ENCODE peak calls at places on chromosome 3, in six cellular contexts. R is PC-3, F is trophoblast cell, Y is PC-9, X is HepG2, U is GM23248. B is an unnamed sample.

GRCh38 chr3:7721869-7722268 is 779.8 kb upstream of the LMCD1 start:
- DNase-seq in F (no peak), R (no peak), U (no peak), X (no peak), Y (no peak), B (no peak)

GRCh38 chr3:50226888-50227389 is 9.1 kb upstream of the GNAI2 start:
- DNase-seq in U (peak; percentile 78), Y (peak; percentile 52), R (peak; percentile 60), X (no peak), F (no peak), B (no peak)

GRCh38 chr3:55526332-55527030 is 39.4 kb upstream of the WNT5A start:
- DNase-seq in R (peak; percentile 70), U (no peak), F (no peak), X (peak; percentile 33), Y (no peak), B (no peak)

GRCh38 chr3:186953011-186953487 is 22.7 kb downstream of the ST6GAL1 start:
- DNase-seq in F (peak; percentile 28), Y (no peak), U (peak; percentile 44), R (peak; percentile 46), X (no peak), B (no peak)

GRCh38 chr3:39104961-39105686 is 2.3 kb downstream of the GORASP1 start:
- DNase-seq in Y (no peak), F (no peak), U (peak; percentile 14), R (peak; percentile 32), X (no peak), B (no peak)

GRCh38 chr3:48398701-48399386 is 26.8 kb downstream of the FBXW12 start:
- DNase-seq in R (no peak), X (no peak), F (no peak), Y (no peak), U (no peak), B (no peak)

GRCh38 chr3:12886736-12887135 is 45.4 kb upstream of the RPL32 start:
- DNase-seq in U (no peak), F (no peak), Y (no peak), R (no peak), X (no peak), B (no peak)

GRCh38 chr3:45426161-45426560 is 37.8 kb downstream of the LARS2 start:
- DNase-seq in U (no peak), X (no peak), R (no peak), Y (peak; percentile 4), F (no peak), B (peak; percentile 88)

GRCh38 chr3:13217736-13218540 is 144.7 kb upstream of the IQSEC1 start:
- DNase-seq in U (peak; percentile 31), Y (peak; percentile 84), F (peak; percentile 88), R (peak; percentile 97), X (peak; percentile 50), B (no peak)

GRCh38 chr3:117719316-117719926 is 1009.8 kb downstream of the TUSC7 start:
- DNase-seq in R (peak; percentile 47), Y (no peak), U (peak; percentile 58), X (peak; percentile 8), F (no peak), B (peak; percentile 63)

GRCh38 chr3:150240891-150241290 is 167.2 kb upstream of the TSC22D2 start:
- DNase-seq in X (no peak), R (no peak), F (no peak), Y (no peak), U (no peak), B (peak; percentile 52)

GRCh38 chr3:123760817-123761216 is 123.3 kb downstream of the MYLK start:
- DNase-seq in Y (no peak), U (no peak), F (no peak), R (no peak), X (no peak), B (no peak)

GRCh38 chr3:123762805-123763204 is 121.3 kb downstream of the MYLK start:
- DNase-seq in U (no peak), F (no peak), R (no peak), Y (no peak), X (no peak), B (no peak)

GRCh38 chr3:123757281-123757940 is 126.7 kb downstream of the MYLK start:
- DNase-seq in R (no peak), F (no peak), U (peak; percentile 36), Y (peak; percentile 27), X (no peak), B (no peak)

GRCh38 chr3:123758081-123758564 is 126.0 kb downstream of the MYLK start:
- DNase-seq in X (peak; percentile 89), Y (no peak), F (no peak), U (peak; percentile 88), R (peak; percentile 86), B (no peak)

GRCh38 chr3:123759311-123759710 is 124.8 kb downstream of the MYLK start:
- DNase-seq in X (no peak), R (no peak), Y (no peak), F (no peak), U (peak; percentile 37), B (no peak)
- H3K79me2 ChIP-seq in X (peaks cover 19% of the 10 kb centered on the region), R (no peaks in the 10 kb centered on the region), Y (no peaks in the 10 kb centered on the region), F (no peaks in the 10 kb centered on the region), U (peaks cover 19% of the 10 kb centered on the region), B (no peaks in the 10 kb centered on the region)

DNA sequence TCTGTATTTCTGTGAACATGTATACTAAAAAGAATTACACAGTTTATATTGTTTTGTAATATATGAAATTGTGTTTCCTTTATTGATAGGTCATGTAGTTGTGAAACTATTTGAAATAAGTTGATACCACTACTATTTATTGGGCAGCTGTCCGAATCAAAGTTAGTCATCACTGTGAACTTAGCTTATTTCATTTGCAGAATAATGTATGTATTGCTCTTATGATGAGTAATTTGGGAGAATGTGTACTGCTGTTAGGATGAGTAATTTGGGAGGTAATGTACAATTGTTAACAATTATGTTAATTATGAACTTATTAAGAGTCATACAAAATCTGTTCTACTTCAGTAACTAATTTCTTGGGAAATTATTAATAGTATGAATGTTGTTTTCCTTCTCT is 22.2 kb downstream of the FXR1 start:
- DNase-seq in R (peak; percentile 38), Y (no peak), X (no peak), F (no peak), U (peak; percentile 32), B (no peak)
- H3K79me2 ChIP-seq in R (peaks cover 94% of the 10 kb centered on the region), Y (peaks cover 95% of the 10 kb centered on the region), X (peaks cover 98% of the 10 kb centered on the region), F (peaks cover 14% of the 10 kb centered on the region), U (peaks cover 100% of the 10 kb centered on the region), B (peaks cover 100% of the 10 kb centered on the region)

DNA sequence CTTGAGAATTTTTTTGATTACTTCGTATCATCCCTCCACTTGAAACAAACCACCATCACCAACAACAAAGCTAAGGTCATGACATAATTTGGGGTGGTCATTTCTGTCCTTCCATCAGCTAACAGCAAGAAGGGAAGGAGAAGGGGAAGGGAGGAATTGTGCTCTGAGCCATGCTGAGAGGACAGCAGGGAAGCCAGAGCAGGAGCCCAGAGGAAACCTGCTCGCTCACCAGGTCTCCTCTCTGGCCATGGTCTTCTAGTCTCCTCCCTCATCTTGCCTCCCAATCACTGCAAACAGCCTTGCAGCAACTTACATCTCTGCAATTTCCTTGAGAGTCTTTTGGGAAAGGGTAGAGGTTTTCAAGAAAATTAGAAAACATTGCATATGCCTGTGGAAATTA is 196.7 kb downstream of the SSR3 start:
- DNase-seq in F (no peak), X (no peak), R (no peak), U (no peak), Y (no peak), B (no peak)
- H3K79me2 ChIP-seq in F (no peaks in the 10 kb centered on the region), X (no peaks in the 10 kb centered on the region), R (no peaks in the 10 kb centered on the region), U (no peaks in the 10 kb centered on the region), Y (no peaks in the 10 kb centered on the region), B (no peaks in the 10 kb centered on the region)

GRCh38 chr3:152841131-152841530 is 6.2 kb downstream of the P2RY1 start:
- DNase-seq in Y (no peak), F (no peak), U (no peak), R (no peak), X (no peak), B (no peak)
- H3K79me2 ChIP-seq in Y (no peaks in the 10 kb centered on the region), F (no peaks in the 10 kb centered on the region), U (no peaks in the 10 kb centered on the region), R (no peaks in the 10 kb centered on the region), X (no peaks in the 10 kb centered on the region), B (peaks cover 49% of the 10 kb centered on the region)

GRCh38 chr3:31555204-31555603 is 22.5 kb downstream of the STT3B start:
- DNase-seq in F (no peak), U (no peak), R (no peak), X (no peak), Y (no peak), B (no peak)

GRCh38 chr3:31550452-31551251 is 17.9 kb downstream of the STT3B start:
- DNase-seq in Y (no peak), X (peak; percentile 20), F (no peak), R (peak; percentile 64), U (peak; percentile 57), B (peak; percentile 51)

GRCh38 chr3:31552103-31552502 is 19.4 kb downstream of the STT3B start:
- DNase-seq in X (no peak), Y (no peak), R (no peak), F (no peak), U (no peak), B (no peak)

GRCh38 chr3:31553258-31553657 is 20.5 kb downstream of the STT3B start:
- DNase-seq in R (no peak), Y (no peak), F (no peak), X (no peak), U (no peak), B (no peak)
- H3K79me2 ChIP-seq in R (peaks cover 99% of the 10 kb centered on the region), Y (peaks cover 92% of the 10 kb centered on the region), F (peaks cover 2% of the 10 kb centered on the region), X (peaks cover 96% of the 10 kb centered on the region), U (peaks cover 100% of the 10 kb centered on the region), B (peaks cover 100% of the 10 kb centered on the region)

GRCh38 chr3:31754575-31755278 is 222.0 kb downstream of the STT3B start:
- DNase-seq in F (no peak), X (no peak), Y (no peak), R (peak; percentile 7), U (no peak), B (no peak)

GRCh38 chr3:31755911-31756658 is 223.4 kb downstream of the STT3B start:
- DNase-seq in X (no peak), F (no peak), R (no peak), U (no peak), Y (no peak), B (no peak)

GRCh38 chr3:31748281-31749245 is 215.8 kb downstream of the STT3B start:
- DNase-seq in F (no peak), X (no peak), U (no peak), R (no peak), Y (no peak), B (no peak)

GRCh38 chr3:31752305-31753049 is 219.8 kb downstream of the STT3B start:
- DNase-seq in F (no peak), X (no peak), R (no peak), Y (no peak), U (no peak), B (no peak)

DNA sequence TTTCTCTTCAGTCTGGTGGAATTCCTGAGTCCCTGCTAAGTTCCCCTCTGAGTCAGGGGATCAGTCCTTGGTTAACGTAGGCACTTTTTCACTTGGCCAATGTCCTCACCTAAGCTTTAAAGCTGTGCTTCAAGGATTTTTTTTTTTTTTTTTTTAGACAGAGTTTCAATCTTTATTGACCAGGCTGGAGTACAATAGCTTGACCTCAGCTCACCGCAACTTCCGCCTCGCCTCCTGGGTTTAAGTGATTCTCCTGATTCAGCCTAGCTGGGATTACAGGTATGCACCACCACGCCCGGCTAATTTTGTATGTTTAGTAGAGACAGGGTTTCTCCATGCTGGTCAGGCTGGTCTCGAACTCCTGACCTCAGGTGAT is 220.3 kb downstream of the STT3B start:
- DNase-seq in Y (no peak), X (no peak), F (peak; percentile 8), R (no peak), U (no peak), B (no peak)
- H3K79me2 ChIP-seq in Y (no peaks in the 10 kb centered on the region), X (no peaks in the 10 kb centered on the region), F (no peaks in the 10 kb centered on the region), R (no peaks in the 10 kb centered on the region), U (no peaks in the 10 kb centered on the region), B (peaks cover 40% of the 10 kb centered on the region)

GRCh38 chr3:99945328-99945995 is 127.8 kb downstream of the CMSS1 start:
- DNase-seq in X (no peak), Y (no peak), U (peak; percentile 45), F (no peak), R (no peak), B (no peak)
- H3K79me2 ChIP-seq in X (no peaks in the 10 kb centered on the region), Y (no peaks in the 10 kb centered on the region), U (no peaks in the 10 kb centered on the region), F (peaks cover 2% of the 10 kb centered on the region), R (peaks cover 4% of the 10 kb centered on the region), B (no peaks in the 10 kb centered on the region)